ENCODE peak calls at places on chromosomes 4 and X, in six cellular contexts. G is HT1080; B is uterus; E is SW 1271; S is right atrium auricular region; M is stimulated activated naive B cell treated with anti-CD40 and anti-IgM and Interleukin-4, amounts not matched to agents 10 μg/mL and 1 μg/mL and 100 μg/mL, for 72 hours. Y is an unnamed sample.
A peak's percentile ranks its signal among the peaks of the same experiment; 100 is the strongest.

GRCh38 chr4:98506462-98507132 is 151.8 kb downstream of the TSPAN5 start:
- DNase-seq in G (no peak), B (no peak), E (no peak), S (no peak), M (no peak), Y (no peak)

GRCh38 chr4:81751531-81752291 is 280.0 kb upstream of the RASGEF1B start:
- DNase-seq in G (no peak), B (no peak), E (no peak), S (no peak), M (no peak), Y (no peak)

GRCh38 chrX:31178064-31178768 is 106.4 kb upstream of the FTHL17 start:
- DNase-seq in G (no peak), B (no peak), E (no peak), S (no peak), M (no peak), Y (no peak)

GRCh38 chr4:98728433-98728832 is 70.0 kb upstream of the TSPAN5 start:
- DNase-seq in G (peak; percentile 87), B (peak; percentile 16), E (no peak), S (no peak), M (no peak), Y (peak; percentile 96)

GRCh38 chr4:75497133-75497532 is 17.1 kb downstream of the RCHY1 start:
- DNase-seq in G (peak; percentile 37), B (no peak), E (no peak), S (no peak), M (no peak), Y (no peak)

GRCh38 chr4:57303012-57303751 is 193.0 kb upstream of the IGFBP7 start:
- DNase-seq in G (peak; percentile 10), B (no peak), E (no peak), S (no peak), M (no peak), Y (no peak)

GRCh38 chr4:140330311-140330900 is 43.0 kb upstream of the SCOC start:
- DNase-seq in G (peak; percentile 17), B (no peak), E (peak; percentile 12), S (no peak), M (no peak), Y (no peak)

GRCh38 chr4:185774815-185775684 is 36.9 kb downstream of the SORBS2 start:
- DNase-seq in G (peak; percentile 92), B (no peak), E (no peak), S (no peak), M (no peak), Y (peak; percentile 74)

GRCh38 chr4:3845094-3845743 is 79.0 kb downstream of the ADRA2C start:
- DNase-seq in G (no peak), B (no peak), E (no peak), S (no peak), M (no peak), Y (no peak)

GRCh38 chr4:20249333-20249732 is 2.4 kb upstream of the SLIT2 start:
- DNase-seq in G (no peak), B (no peak), E (peak; percentile 9), S (no peak), M (no peak), Y (no peak)